ENCODE peak calls at places on chromosomes 1 and 21, in eight cellular contexts. E is right lobe of liver; T is nephron progenitor cell; L is prostate gland; Z is GM12892; V is H54; A is HEK293T; R is CD8-positive, alpha-beta memory T cell. D is an unnamed sample.
A peak's percentile ranks its signal among the peaks of the same experiment; 100 is the strongest.

GRCh38 chr1:228205526-228206436 is 2.1 kb upstream of the OBSCN start:
- DNase-seq in E (no peak), T (no peak), L (no peak), Z (no peak), V (no peak), A (no peak), R (no peak), D (no peak)

GRCh38 chr1:28517649-28517999 is 11.8 kb downstream of the RCC1 start:
- DNase-seq in E (no peak), T (no peak), L (no peak), Z (no peak), V (no peak), A (no peak), R (no peak), D (no peak)

GRCh38 chr1:8879348-8880067 is 1.0 kb upstream of the ENO1 start:
- DNase-seq in E (no peak), T (no peak), L (no peak), Z (no peak), V (no peak), A (no peak), R (no peak), D (no peak)

GRCh38 chr1:9371391-9371935 is 78.8 kb downstream of the SPSB1 start:
- DNase-seq in E (no peak), T (peak; percentile 74), L (peak; percentile 16), Z (no peak), V (no peak), A (no peak), R (no peak), D (no peak)

GRCh38 chr21:44418876-44419230 is 36.5 kb upstream of the LRRC3 start:
- DNase-seq in E (no peak), T (no peak), L (no peak), Z (no peak), V (no peak), A (no peak), R (no peak), D (no peak)

GRCh38 chr1:53572802-53573148 is 113.6 kb downstream of the DMRTB1 start:
- DNase-seq in E (no peak), T (no peak), L (no peak), Z (no peak), V (no peak), A (no peak), R (no peak), D (no peak)

GRCh38 chr1:176604461-176604860 is 141.5 kb downstream of the PAPPA2 start:
- DNase-seq in E (no peak), T (no peak), L (no peak), Z (no peak), V (no peak), A (no peak), R (no peak), D (no peak)

GRCh38 chr1:35080171-35080854 is 1.1 kb downstream of the ZMYM1 start:
- DNase-seq in E (no peak), T (no peak), L (no peak), Z (no peak), V (no peak), A (no peak), R (no peak), D (no peak)

GRCh38 chr1:4150262-4150661 is 250.2 kb upstream of the C1orf174 start:
- DNase-seq in E (no peak), T (peak; percentile 41), L (no peak), Z (no peak), V (no peak), A (no peak), R (no peak), D (no peak)

GRCh38 chr1:25106981-25107642 is 125.2 kb downstream of the SYF2 start:
- DNase-seq in E (no peak), T (no peak), L (no peak), Z (no peak), V (no peak), A (no peak), R (no peak), D (no peak)

GRCh38 chr1:201731142-201731541 is 97.8 kb upstream of the IPO9 start:
- DNase-seq in E (no peak), T (no peak), L (no peak), Z (no peak), V (no peak), A (no peak), R (no peak), D (no peak)

GRCh38 chr1:209416009-209416408 is 167.5 kb upstream of the CAMK1G start:
- DNase-seq in E (no peak), T (no peak), L (peak; percentile 89), Z (no peak), V (peak; percentile 24), A (no peak), R (no peak), D (no peak)

GRCh38 chr1:24292887-24293286 is 26.3 kb upstream of the GRHL3 start:
- DNase-seq in E (no peak), T (no peak), L (no peak), Z (no peak), V (no peak), A (no peak), R (no peak), D (no peak)

GRCh38 chr1:2530501-2531361 is 668 bp upstream of the HES5 start:
- DNase-seq in E (no peak), T (no peak), L (peak; percentile 63), Z (no peak), V (peak; percentile 50), A (no peak), R (no peak), D (no peak)

GRCh38 chr1:37682334-37682987 is 9.9 kb upstream of the CDCA8 start:
- DNase-seq in E (peak; percentile 50), T (peak; percentile 84), L (peak; percentile 56), Z (no peak), V (peak; percentile 61), A (peak; percentile 66), R (peak; percentile 68), D (peak; percentile 61)

GRCh38 chr1:28064064-28064463 is 24.3 kb downstream of the EYA3 start:
- DNase-seq in E (no peak), T (no peak), L (no peak), Z (no peak), V (no peak), A (no peak), R (no peak), D (no peak)

GRCh38 chr1:230266456-230266855 is 159.7 kb downstream of the PGBD5 start:
- DNase-seq in E (no peak), T (no peak), L (no peak), Z (no peak), V (no peak), A (no peak), R (no peak), D (no peak)

GRCh38 chr1:19457555-19457954 is 27.8 kb downstream of the CAPZB start:
- DNase-seq in E (no peak), T (no peak), L (no peak), Z (no peak), V (no peak), A (no peak), R (no peak), D (no peak)

GRCh38 chr1:117664314-117664713 is 58.5 kb downstream of the TENT5C start:
- DNase-seq in E (no peak), T (no peak), L (no peak), Z (peak; percentile 65), V (no peak), A (no peak), R (no peak), D (peak; percentile 73)

GRCh38 chr1:169043823-169044222 is 62.7 kb upstream of the ATP1B1 start:
- DNase-seq in E (no peak), T (no peak), L (no peak), Z (no peak), V (no peak), A (no peak), R (no peak), D (no peak)

GRCh38 chr1:112618114-112618720 is 724 bp downstream of the ST7L start:
- DNase-seq in E (no peak), T (no peak), L (no peak), Z (no peak), V (no peak), A (no peak), R (no peak), D (peak; percentile 13)

GRCh38 chr1:94463765-94464330 is 45.7 kb downstream of the ABCD3 start:
- DNase-seq in E (no peak), T (no peak), L (peak; percentile 27), Z (no peak), V (peak; percentile 9), A (peak; percentile 63), R (no peak), D (no peak)

D was measured in activated T-helper 1 cell treated with anti-CD3 and anti-CD28 coated beads, Interleukin-12 subunit alpha, Interleukin-12 subunit beta, Interleukin-2, Interleukin-4 antibody, amounts not matched to agents 30 ng/mL and 10 ng/mL and 1 ng/mL, durations not matched to agents 14 hours and 24 hours and 36 hours.